ENCODE peak calls at places on chromosome 5, in four cellular contexts. T is GM10248, Z is left ventricle myocardium inferior, P is choroid plexus epithelial cell. S is an unnamed sample.

GRCh38 chr5:9343146-9343850 is 202.6 kb downstream of the SEMA5A start:
- DNase-seq in P (peak), Z (no peak), T (no peak), S (no peak)

GRCh38 chr5:134440185-134440755 is 28.6 kb upstream of the CDKN2AIPNL start:
- DNase-seq in P (no peak), Z (no peak), T (no peak), S (no peak)

GRCh38 chr5:58066557-58066956 is 393.3 kb downstream of the PLK2 start:
- DNase-seq in T (no peak), P (no peak), Z (no peak), S (no peak)

GRCh38 chr5:133325834-133326233 is 274.0 kb downstream of the HSPA4 start:
- DNase-seq in T (no peak), Z (no peak), P (no peak), S (no peak)

GRCh38 chr5:163696270-163696887 is 191.0 kb downstream of the MAT2B start:
- DNase-seq in P (peak), Z (no peak), T (peak), S (peak)

GRCh38 chr5:179731791-179732411 is 721 bp upstream of the MAML1 start:
- DNase-seq in Z (peak), P (peak), T (peak), S (no peak)

GRCh38 chr5:75348241-75348640 is 11.2 kb downstream of the HMGCR start:
- DNase-seq in P (no peak), T (no peak), Z (no peak), S (no peak)

GRCh38 chr5:112742424-112742823 is 4.7 kb downstream of the APC start:
- DNase-seq in T (no peak), P (peak), Z (no peak), S (no peak)

GRCh38 chr5:4537489-4537888 is 602.6 kb upstream of the ADAMTS16 start:
- DNase-seq in P (no peak), T (no peak), Z (no peak), S (no peak)

GRCh38 chr5:109859537-109859936 is 169.8 kb downstream of the MAN2A1 start:
- DNase-seq in Z (no peak), T (no peak), P (no peak), S (no peak)

GRCh38 chr5:130720355-130720754 is 444.7 kb downstream of the HINT1 start:
- DNase-seq in P (peak), T (no peak), Z (no peak), S (peak)

GRCh38 chr5:128290152-128290858 is 206.7 kb downstream of the SLC12A2 start:
- DNase-seq in P (peak), Z (no peak), T (no peak), S (no peak)

GRCh38 chr5:135127604-135128240 is 93.7 kb upstream of the PITX1 start:
- DNase-seq in P (peak), Z (no peak), T (no peak), S (no peak)

GRCh38 chr5:74380193-74380592 is 260.3 kb downstream of the ENC1 start:
- DNase-seq in P (no peak), T (no peak), Z (no peak), S (no peak)

GRCh38 chr5:156595132-156595787 is 254.8 kb upstream of the PPP1R2B start:
- DNase-seq in P (no peak), T (no peak), Z (peak), S (no peak)

GRCh38 chr5:134609232-134609851 is 23.3 kb downstream of the SAR1B start:
- DNase-seq in T (peak), P (no peak), Z (no peak), S (no peak)

GRCh38 chr5:169789417-169789816 is 152.3 kb downstream of the DOCK2 start:
- DNase-seq in T (no peak), P (no peak), Z (no peak), S (no peak)
- TF ChIP-seq CTCF in T (no peak), P (no peak), Z (no peak), S (no peak)

DNA sequence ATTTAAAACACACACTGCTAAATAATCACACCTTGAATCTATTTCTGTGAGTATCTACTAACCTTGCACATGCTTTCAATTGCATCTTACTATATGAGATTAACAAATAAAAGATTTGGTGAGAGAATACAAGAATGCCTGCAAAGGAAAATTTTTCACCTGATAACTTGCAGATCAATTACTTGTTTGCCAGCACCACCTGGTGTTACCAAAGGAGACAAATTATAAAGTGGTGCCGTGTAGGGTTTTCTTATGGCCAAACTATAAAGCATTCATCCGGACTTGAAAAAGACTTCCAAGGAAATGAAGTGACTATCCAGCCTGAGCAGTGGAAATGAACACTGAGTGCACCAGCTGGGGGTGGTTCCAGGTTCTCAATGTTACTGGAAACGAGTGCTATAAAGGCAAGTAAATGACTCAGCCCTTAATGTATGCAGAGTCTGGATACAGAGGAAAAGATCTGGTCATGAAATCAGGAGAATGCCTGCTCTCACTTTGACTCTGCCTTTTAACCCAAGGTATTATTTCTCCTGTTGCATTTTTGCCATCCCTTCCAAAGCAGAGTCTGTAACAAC is 113.2 kb downstream of the DNAH5 start:
- DNase-seq in T (no peak), Z (no peak), P (peak), S (no peak)
- TF ChIP-seq CTCF in T (no peak), Z (no peak), P (no peak), S (peak)

GRCh38 chr5:139690385-139691274 is 42.5 kb downstream of the CXXC5 start:
- DNase-seq in T (no peak), Z (no peak), P (peak), S (peak)
- TF ChIP-seq CTCF in T (no peak), Z (no peak), P (no peak), S (no peak)

GRCh38 chr5:146048994-146049703 is 56.2 kb downstream of the PLAC8L1 start:
- DNase-seq in Z (no peak), P (peak), T (peak), S (peak)
- TF ChIP-seq CTCF in Z (peak), P (peak), T (peak), S (peak)

GRCh38 chr5:85049020-85049419 is 664.3 kb upstream of the EDIL3 start:
- DNase-seq in P (peak), Z (no peak), T (no peak), S (no peak)
- TF ChIP-seq CTCF in P (peak), Z (peak), T (no peak), S (peak)

GRCh38 chr5:144207875-144208444 is 37.3 kb downstream of the KCTD16 start:
- DNase-seq in Z (no peak), P (no peak), T (no peak), S (no peak)
- TF ChIP-seq CTCF in Z (no peak), P (no peak), T (no peak), S (peak)

GRCh38 chr5:172911628-172911880 is 47.7 kb upstream of the RPL26L1 start:
- DNase-seq in T (no peak), P (no peak), Z (no peak), S (no peak)

GRCh38 chr5:172909931-172910502 is 49.2 kb upstream of the RPL26L1 start:
- DNase-seq in Z (no peak), T (no peak), P (peak), S (no peak)

GRCh38 chr5:172913117-172913850 is 45.9 kb upstream of the RPL26L1 start:
- DNase-seq in Z (no peak), P (no peak), T (no peak), S (no peak)

GRCh38 chr5:172911976-172912375 is 47.2 kb upstream of the RPL26L1 start:
- DNase-seq in T (no peak), Z (no peak), P (no peak), S (no peak)

DNA sequence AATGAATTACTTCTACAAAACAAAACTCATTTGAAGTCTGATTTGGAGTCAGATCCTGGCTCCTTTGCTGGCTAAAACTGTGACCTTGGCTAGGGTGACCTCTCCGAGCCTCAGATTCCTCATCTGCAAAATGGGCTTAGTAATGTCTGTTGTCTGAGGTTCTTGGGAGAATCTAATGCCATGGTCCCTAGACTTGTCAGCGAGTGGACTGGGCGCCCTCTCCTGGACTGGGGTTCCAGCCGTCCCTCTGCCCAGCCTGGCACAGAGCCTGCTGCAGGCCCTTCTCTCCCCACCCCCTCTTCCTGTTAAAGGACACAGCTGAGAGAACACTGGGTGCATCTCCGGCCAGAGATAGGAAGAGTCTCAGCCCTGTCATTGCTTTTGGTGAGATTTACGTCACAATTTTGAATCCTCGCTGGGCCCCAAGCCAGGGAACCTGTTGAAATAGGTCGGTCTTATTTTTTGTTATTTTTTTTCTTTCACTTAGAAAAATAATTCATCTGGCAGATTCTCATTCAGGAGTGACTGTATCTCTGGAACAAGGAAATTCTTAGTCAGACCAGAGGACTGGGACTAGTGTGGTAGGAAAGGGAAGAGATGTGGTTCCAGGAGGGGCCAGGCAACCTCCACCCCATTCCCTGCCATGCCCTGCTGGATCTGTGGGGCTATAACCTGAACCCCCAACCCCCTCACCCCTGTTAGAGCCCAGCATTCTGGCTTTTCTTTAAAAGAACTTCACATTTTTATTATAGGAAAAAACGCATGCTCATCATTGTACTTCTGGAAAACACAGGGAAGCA is 48.2 kb upstream of the RPL26L1 start:
- DNase-seq in P (peak), Z (peak), T (peak), S (no peak)
- TF ChIP-seq CTCF in P (peak), Z (peak), T (peak), S (peak)

GRCh38 chr5:145939532-145940065 is 3.2 kb downstream of the SH3RF2 start:
- DNase-seq in P (no peak), T (no peak), Z (no peak), S (no peak)
- TF ChIP-seq CTCF in P (no peak), T (no peak), Z (no peak), S (no peak)